ENCODE peak calls at places on chromosomes 5 and 9, in five cellular contexts. Y is IMR-90, N is neuronal stem cell, A is mesenchymal stem cell, S is H1. Q is an unnamed sample.

GRCh38 chr5:99866740-99867139 is 668.4 kb upstream of the FAM174A start:
- DNase-seq in Y (no peak), N (no peak), A (no peak), S (no peak), Q (no peak)

GRCh38 chr9:88477300-88477751 is 57.7 kb upstream of the NXNL2 start:
- DNase-seq in Y (peak), N (no peak), A (peak), S (no peak), Q (no peak)

GRCh38 chr5:9898319-9898718 is 268.2 kb upstream of the TAS2R1 start:
- DNase-seq in Y (peak), N (peak), A (peak), S (no peak), Q (peak)

GRCh38 chr5:56088967-56089829 is 94.4 kb upstream of the IL6ST start:
- DNase-seq in Y (peak), N (no peak), A (peak), S (no peak), Q (no peak)

GRCh38 chr5:54311178-54311811 is 922 bp upstream of the ARL15 start:
- DNase-seq in Y (peak), N (peak), A (peak), S (no peak), Q (no peak)

GRCh38 chr9:22405869-22406659 is 40.6 kb upstream of the DMRTA1 start:
- DNase-seq in Y (no peak), N (no peak), A (no peak), S (no peak), Q (no peak)

GRCh38 chr9:96048954-96049831 is 173.7 kb downstream of the ERCC6L2 start:
- DNase-seq in Y (no peak), N (no peak), A (no peak), S (no peak), Q (no peak)

GRCh38 chr9:36995927-36996471 is 38.1 kb downstream of the PAX5 start:
- DNase-seq in Y (peak), N (peak), A (peak), S (peak), Q (peak)

GRCh38 chr9:78860806-78861475 is 564.0 kb downstream of the PSAT1 start:
- DNase-seq in Y (peak), N (no peak), A (no peak), S (no peak), Q (no peak)

GRCh38 chr5:59709833-59710232 is 183.7 kb downstream of the PDE4D start:
- DNase-seq in Y (peak), N (no peak), A (peak), S (no peak), Q (no peak)

GRCh38 chr9:109012876-109013677 is at the start of gene CTNNAL1:
- DNase-seq in Y (peak), N (peak), A (peak), S (peak), Q (peak)

GRCh38 chr5:74262810-74263209 is 377.7 kb downstream of the ENC1 start:
- DNase-seq in Y (no peak), N (no peak), A (no peak), S (no peak), Q (no peak)

GRCh38 chr5:118791986-118792734 is 196.2 kb downstream of the DTWD2 start:
- DNase-seq in Y (peak), N (peak), A (peak), S (peak), Q (peak)

GRCh38 chr9:30015073-30015472 is 2369.4 kb upstream of the ACO1 start:
- DNase-seq in Y (no peak), N (no peak), A (peak), S (no peak), Q (no peak)

GRCh38 chr5:81852277-81853004 is 101.5 kb upstream of the SSBP2 start:
- DNase-seq in Y (peak), N (peak), A (peak), S (no peak), Q (peak)

GRCh38 chr5:150241298-150242225 is 48.0 kb downstream of the CAMK2A start:
- DNase-seq in Y (no peak), N (no peak), A (no peak), S (no peak), Q (no peak)

DNA sequence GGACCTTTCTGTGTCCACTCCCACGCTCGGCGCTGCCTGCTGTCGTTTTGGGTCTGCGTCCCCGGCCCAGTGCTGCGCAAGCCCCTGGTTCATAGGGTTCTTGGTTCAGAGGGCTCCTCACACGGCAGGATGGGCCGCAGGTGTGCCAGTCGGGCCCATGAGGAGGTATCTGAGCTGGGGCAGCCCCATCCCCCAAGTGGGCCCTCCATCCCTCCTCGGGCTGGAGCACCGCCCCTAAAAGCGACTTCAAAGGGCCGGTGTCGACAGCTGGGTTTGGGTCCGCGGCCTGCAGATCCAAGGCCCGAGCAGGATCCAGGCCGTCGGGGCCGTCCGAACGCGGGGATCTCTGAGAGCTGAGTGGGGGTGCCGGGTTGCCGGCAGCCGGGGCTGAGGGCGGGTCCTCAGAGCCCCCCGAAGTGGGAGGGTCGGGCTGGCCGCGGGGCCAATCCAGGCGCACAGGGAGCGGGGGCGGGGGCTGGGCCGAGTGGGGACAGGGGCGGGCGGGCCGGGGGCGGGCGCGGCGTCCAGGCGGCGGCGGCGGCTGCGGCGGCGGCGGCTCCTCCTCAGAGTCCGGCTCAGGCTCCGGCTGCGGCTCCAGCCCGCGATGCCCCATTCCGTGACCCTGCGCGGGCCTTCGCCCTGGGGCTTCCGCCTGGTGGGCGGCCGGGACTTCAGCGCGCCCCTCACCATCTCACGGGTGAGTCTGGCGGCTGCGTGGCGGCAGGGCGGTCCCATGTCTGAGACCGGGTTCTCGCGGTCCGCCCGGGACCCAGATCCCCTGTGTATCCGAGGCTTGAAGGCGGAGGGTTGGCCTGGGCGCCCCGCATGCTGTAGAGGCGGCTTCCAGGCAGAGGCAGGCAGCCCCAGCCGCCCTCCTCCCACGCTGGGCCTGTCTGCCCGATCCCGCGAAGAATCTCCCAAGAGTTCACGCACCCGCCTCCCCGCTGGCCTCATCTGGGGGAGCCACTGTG is at the start of gene PDLIM4:
- DNase-seq in Y (no peak), N (peak), A (peak), S (no peak), Q (peak)
- H3K4ac ChIP-seq in Y (peak), N (peak), A (peak), S (no peak), Q (no peak)

GRCh38 chr9:129348890-129349570 is 171.0 kb upstream of the IER5L start:
- DNase-seq in Y (no peak), N (no peak), A (no peak), S (no peak), Q (no peak)

GRCh38 chr9:129351642-129352151 is 173.6 kb upstream of the IER5L start:
- DNase-seq in Y (no peak), N (no peak), A (peak), S (no peak), Q (peak)

GRCh38 chr9:129349571-129349947 is 171.5 kb upstream of the IER5L start:
- DNase-seq in Y (no peak), N (no peak), A (no peak), S (no peak), Q (no peak)

GRCh38 chr9:129351058-129351641 is 173.1 kb upstream of the IER5L start:
- DNase-seq in Y (no peak), N (peak), A (no peak), S (no peak), Q (peak)

DNA sequence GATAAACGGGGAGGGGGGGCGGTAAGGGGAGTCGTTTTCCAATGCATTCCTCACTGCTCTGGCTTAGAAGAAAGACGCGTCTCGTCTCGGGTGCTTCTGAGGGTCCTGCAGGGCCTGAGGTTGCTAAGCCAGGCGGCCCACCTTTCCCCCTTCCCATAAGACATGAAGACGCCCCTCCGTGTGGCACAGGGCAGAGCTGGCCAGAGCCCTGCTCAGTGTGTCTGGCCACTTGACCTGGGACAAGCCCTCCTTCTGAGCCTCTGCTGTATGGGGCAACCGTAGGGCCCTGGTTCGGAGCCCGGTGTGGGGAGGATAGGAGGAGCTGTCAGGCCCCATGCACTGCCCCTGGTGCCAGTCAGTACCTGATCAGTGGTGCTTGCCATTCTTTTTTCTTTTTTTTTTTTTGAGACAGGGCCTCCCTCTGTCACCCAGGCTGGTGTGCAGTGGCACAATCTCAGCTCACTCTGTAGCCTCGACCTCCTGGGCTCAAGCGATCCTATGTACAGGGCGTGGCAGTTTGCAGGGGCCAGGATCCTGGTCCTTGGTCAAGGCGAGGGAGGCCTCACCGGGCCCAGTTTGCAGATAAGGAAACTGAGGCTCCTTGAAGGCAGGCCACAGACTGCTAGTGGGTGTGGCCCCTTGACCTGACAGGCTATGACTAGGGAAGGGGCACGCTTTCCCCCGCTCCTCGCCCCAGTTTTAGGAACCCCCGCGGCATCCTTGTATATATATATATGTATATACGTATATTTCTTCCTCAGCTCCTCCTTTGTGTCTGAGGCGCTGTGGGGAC is 172.3 kb upstream of the IER5L start:
- DNase-seq in Y (no peak), N (no peak), A (no peak), S (no peak), Q (no peak)
- H3K23ac ChIP-seq in Y (no peak), N (peak), A (no peak), S (no peak), Q (no peak)

DNA sequence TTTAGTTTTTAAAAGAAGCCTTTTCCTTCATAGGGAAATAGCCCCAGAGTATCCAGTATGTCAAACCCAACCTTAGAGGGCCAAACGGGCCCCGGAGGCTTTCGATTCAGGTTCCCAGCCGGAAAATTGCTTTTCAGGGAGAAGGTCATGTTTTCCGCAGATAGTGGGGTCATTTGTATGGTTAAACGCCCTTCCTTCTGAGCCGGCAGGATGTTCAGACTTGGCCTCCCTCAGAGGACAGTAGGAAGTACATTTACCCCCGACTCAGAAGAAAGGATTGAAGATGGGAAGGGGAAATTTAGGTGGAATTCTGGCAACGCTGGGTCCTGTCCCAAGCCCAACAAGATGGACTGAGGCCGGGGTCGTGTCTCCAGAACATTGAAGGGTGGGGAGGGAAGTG is 195.2 kb downstream of the AOPEP start:
- DNase-seq in Y (no peak), N (no peak), A (no peak), S (no peak), Q (no peak)
- H3K4ac ChIP-seq in Y (peak), N (no peak), A (peak), S (no peak), Q (no peak)

GRCh38 chr5:128572546-128573339 is 34.7 kb upstream of the FBN2 start:
- DNase-seq in Y (peak), N (no peak), A (peak), S (no peak), Q (no peak)
- H3K23ac ChIP-seq in Y (no peak), N (no peak), A (no peak), S (no peak), Q (no peak)

DNA sequence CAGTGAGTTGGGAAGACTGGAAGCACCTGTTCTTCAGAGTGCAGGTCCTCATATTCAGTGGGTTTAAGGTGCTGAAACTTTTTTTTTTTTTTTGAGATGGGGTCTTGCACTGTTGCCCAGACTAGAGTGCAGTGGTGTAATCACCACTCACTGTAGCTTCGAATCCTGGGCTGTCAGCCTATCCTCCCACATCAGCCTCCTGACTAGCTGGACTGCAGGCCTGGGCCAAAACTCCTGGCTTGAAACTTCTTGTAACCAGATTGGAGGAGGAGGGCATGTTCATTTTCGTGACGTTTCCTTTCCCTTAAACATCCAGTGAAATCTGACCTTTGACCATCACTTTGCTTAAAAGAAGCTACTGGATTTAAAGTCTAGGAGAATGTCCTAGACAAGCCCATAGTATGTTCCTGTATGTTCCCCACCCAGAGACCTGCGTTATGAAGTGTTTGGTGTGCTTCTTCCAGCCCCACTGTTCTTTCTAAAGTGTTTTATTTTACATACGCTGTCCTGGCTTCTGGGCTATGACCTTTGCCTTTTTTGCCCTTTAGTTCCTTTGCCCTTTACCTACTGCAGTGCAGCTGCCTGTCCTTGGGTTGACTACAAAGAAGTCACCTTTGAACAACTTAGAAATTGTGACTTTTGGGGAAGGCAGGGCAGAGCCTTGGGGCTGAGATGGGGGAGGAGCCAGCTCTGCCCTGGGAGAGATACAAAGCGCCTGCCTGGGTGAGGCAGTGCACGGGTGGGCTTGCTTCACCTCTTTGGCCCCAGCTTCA is 18.4 kb downstream of the TENT4A start:
- DNase-seq in Y (peak), N (no peak), A (peak), S (no peak), Q (no peak)
- H3K4ac ChIP-seq in Y (peak), N (no peak), A (no peak), S (no peak), Q (no peak)

GRCh38 chr9:116585896-116586295 is 101.2 kb upstream of the TRIM32 start:
- DNase-seq in Y (no peak), N (no peak), A (no peak), S (no peak), Q (no peak)

GRCh38 chr9:116576386-116576785 is 110.7 kb upstream of the TRIM32 start:
- DNase-seq in Y (no peak), N (no peak), A (no peak), S (no peak), Q (no peak)

GRCh38 chr9:116585204-116585603 is 101.9 kb upstream of the TRIM32 start:
- DNase-seq in Y (no peak), N (no peak), A (no peak), S (no peak), Q (no peak)

DNA sequence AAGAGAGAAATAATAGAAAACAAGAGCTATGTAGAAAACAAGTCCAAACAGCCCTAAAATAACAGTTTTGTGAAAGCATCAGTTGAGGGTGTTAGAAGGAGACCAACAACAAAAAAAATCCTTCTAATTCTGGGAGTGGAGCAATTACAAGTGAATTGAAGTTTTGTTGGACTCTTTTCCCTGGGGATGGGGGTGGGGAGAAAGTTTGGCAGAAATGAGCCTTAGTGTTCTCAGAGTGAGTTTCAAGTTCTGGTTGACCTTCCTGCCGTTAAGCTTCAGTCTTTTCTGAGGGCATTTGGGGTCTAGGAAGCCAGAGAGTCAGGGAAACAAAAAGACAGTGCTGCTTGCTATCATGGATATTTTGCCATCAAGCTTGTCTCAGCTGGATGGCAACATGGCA is 106.3 kb upstream of the TRIM32 start:
- DNase-seq in Y (no peak), N (no peak), A (no peak), S (no peak), Q (no peak)
- H3K23ac ChIP-seq in Y (no peak), N (no peak), A (no peak), S (no peak), Q (no peak)

GRCh38 chr9:110252509-110253139 is 3.7 kb downstream of the TXN start:
- DNase-seq in Y (no peak), N (no peak), A (peak), S (no peak), Q (no peak)
- H3K4ac ChIP-seq in Y (no peak), N (no peak), A (no peak), S (no peak), Q (no peak)

GRCh38 chr9:106980551-106981101 is 117.7 kb downstream of the ZNF462 start:
- DNase-seq in Y (peak), N (no peak), A (no peak), S (no peak), Q (no peak)
- H3K23ac ChIP-seq in Y (no peak), N (no peak), A (no peak), S (no peak), Q (no peak)